ENCODE peak calls at places on chromosomes 1 and 21, in four cellular contexts. K, Y, J and L are unnamed samples.

GRCh38 chr1:109213824-109214693 is at the start of gene SARS1:
- DNase-seq in J (peak; percentile 90), K (peak; percentile 94), Y (no peak), L (peak; percentile 96)

GRCh38 chr1:79711001-79711431 is 704.5 kb upstream of the ADGRL4 start:
- DNase-seq in K (no peak), Y (no peak), J (no peak), L (no peak)

GRCh38 chr1:166489670-166490436 is 323.1 kb upstream of the FAM78B start:
- DNase-seq in Y (no peak), J (no peak), K (peak; percentile 62), L (no peak)

GRCh38 chr1:178935610-178936009 is 64.7 kb upstream of the ANGPTL1 start:
- DNase-seq in J (no peak), K (no peak), Y (no peak), L (no peak)

GRCh38 chr1:230135726-230136125 is 68.7 kb downstream of the GALNT2 start:
- DNase-seq in Y (no peak), J (no peak), K (no peak), L (no peak)

GRCh38 chr21:45787371-45787770 is 143.8 kb downstream of the PCBP3 start:
- DNase-seq in Y (no peak), J (peak; percentile 43), K (no peak), L (no peak)

GRCh38 chr1:60213253-60213652 is 139.7 kb upstream of the C1orf87 start:
- DNase-seq in K (no peak), J (no peak), Y (no peak), L (no peak)

GRCh38 chr21:45294509-45295291 is 7.0 kb upstream of the POFUT2 start:
- DNase-seq in Y (peak; percentile 90), J (peak; percentile 54), K (peak; percentile 77), L (peak; percentile 74)

GRCh38 chr1:230972855-230973271 is 5.8 kb downstream of the TTC13 start:
- DNase-seq in K (no peak), J (no peak), Y (no peak), L (no peak)

GRCh38 chr1:75171876-75172275 is 37.7 kb downstream of the LHX8 start:
- DNase-seq in Y (no peak), J (no peak), K (no peak), L (no peak)

GRCh38 chr1:111971396-111971795 is 18.1 kb downstream of the KCND3 start:
- DNase-seq in Y (no peak), K (no peak), J (no peak), L (no peak)

GRCh38 chr1:39158330-39159086 is 46.0 kb upstream of the MACF1 start:
- DNase-seq in J (peak; percentile 55), Y (no peak), K (no peak), L (no peak)
- TF ChIP-seq CTCF in J (no peak), Y (no peak), K (peak; percentile 6), L (no peak)

DNA sequence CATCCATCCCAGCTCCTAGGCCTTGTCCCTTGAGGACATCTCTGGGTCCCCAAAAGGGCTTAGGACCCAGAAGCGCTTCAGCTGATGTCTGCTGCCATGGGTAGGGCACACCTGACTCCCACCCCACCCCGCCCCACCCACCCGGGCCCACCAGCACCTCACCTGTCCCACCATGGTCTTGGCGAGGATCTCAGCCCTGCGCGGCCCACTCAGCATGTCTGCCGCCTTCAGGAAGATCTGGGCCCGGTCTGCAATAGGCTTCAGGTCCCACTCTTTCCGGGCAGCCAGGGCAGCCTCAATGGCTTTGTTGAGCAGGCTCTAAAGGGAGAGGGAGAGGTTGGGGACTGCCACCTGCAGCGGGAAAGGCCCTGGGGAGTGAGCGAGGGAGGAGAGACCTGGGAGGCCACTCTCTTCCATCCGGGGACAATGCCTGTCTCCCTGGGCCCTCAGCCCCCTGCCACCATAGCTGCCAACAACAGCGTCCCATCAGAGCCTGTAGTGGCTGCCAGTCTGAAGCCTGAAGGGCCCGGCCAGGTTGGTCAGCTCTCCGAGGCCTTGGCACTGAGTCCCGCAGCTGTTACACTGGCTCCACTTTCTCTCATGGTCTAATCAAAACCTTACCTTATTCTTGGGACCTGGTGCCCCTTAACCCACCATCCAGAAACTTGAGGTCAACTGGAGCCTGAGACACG is 16.9 kb downstream of the ALDH4A1 start:
- DNase-seq in J (no peak), Y (no peak), K (no peak), L (no peak)
- TF ChIP-seq CTCF in J (no peak), Y (no peak), K (no peak), L (no peak)

DNA sequence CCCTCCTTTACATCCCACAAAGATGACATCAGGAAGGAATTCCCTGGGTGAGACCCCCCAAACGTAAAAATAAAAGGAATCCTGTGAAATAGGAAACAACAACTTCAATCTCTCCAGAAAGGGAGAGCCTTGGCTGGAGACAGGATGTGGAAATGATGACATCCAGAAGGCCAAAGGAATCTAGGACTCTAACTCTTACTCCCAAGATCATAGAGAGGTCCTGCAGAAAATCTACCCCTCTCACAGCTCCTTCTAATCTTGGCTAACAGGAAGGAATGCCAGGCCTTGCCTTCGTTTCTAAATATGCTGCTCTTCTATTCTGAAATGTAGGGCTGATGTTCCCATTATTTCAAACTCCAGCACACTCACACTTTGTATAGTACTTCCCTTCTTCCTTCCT is 40.8 kb downstream of the ARHGEF11 start:
- DNase-seq in K (no peak), J (no peak), Y (no peak), L (no peak)
- TF ChIP-seq CTCF in K (no peak), J (no peak), Y (no peak), L (no peak)

DNA sequence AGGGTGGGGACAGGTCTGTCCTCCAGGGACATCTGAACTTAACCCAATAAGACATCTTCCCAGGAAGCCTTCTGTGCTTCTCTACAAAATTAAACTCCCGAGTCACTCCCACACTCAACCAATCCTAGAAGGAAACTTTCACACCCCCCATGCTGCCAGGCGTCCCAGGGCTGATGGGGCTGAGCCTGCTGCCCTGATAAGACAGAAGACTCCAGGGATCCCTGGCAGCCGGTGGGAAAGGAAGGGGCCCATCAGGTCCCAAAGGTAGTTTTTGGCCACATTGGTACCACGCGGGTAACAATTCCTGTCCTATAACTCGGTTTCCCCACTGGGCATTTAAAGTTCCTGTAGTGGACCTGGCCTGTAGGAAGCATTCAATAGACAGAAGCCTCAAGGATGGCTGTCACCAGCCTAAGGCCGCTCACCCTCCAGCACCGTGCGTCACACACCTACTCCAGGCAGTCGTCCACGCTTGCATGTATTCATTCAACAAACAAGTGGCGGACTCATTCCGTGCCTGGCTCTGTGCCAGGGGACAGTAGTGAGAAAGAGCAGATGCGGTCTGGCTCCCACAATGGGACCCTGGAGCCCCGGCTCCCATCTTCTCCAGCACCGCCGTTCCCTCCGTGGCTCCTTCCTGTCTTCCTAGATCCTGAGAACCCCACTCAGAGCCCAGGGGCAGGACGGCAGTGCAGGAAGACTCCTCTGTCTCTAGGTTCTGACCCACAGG is 465.2 kb downstream of the NPHP4 start:
- DNase-seq in J (no peak), K (no peak), Y (no peak), L (no peak)
- TF ChIP-seq CTCF in J (no peak), K (no peak), Y (no peak), L (no peak)

DNA sequence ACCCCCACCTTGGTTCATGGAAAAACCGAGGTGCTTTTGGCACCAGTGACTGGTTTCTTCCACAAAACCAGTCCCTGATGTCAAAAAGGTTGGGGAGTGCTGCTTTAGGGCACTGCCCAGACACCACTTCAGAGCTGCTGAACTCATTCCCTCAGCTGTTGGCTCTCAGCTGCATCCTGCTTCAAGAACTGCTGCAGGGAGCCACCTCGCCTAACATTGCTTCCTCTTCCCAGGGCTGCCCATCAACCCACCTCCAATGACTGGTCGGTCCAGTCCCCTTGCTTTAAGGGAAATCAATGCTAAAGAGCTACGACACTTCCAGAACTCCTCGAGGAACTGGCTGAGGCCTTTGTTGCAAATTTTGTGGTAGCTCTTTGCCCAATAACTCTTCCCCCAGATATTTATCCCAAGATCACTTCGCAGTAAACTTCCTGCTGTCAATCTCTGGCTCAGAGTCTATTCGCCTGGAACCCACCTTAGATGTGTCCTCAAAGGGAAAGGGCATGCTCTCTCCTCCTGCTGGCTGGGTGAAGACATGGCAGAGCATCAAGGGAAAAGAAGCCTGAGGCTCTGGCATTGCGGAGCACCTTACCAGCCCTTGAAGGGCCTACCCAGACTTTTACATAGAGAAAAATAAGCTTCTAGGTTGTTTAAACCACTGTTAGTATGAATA is 29.0 kb downstream of the C1orf52 start:
- DNase-seq in J (no peak), Y (no peak), K (no peak), L (no peak)
- TF ChIP-seq CTCF in J (no peak), Y (peak; percentile 32), K (peak; percentile 18), L (no peak)

DNA sequence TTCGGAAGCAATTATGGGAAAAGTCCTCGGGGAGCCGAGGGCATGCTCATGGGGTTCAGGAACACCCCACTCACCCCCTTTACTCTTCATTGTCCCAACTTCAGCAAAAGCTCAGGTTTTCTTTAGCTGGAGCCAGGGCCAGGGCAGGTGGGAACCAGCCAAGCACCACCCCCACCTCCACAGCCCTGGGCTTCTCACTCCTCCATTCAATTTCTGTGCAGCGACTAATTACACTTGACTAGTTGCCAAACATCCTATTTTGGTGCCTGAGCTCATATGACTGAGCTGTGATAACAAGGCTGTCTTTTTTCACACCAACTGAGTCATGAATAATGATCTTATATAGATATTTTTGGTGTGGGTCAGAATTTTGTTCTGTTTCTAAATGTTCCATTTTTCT is 257.2 kb upstream of the AJAP1 start:
- DNase-seq in K (no peak), Y (no peak), J (no peak), L (no peak)
- TF ChIP-seq CTCF in K (no peak), Y (no peak), J (no peak), L (no peak)

DNA sequence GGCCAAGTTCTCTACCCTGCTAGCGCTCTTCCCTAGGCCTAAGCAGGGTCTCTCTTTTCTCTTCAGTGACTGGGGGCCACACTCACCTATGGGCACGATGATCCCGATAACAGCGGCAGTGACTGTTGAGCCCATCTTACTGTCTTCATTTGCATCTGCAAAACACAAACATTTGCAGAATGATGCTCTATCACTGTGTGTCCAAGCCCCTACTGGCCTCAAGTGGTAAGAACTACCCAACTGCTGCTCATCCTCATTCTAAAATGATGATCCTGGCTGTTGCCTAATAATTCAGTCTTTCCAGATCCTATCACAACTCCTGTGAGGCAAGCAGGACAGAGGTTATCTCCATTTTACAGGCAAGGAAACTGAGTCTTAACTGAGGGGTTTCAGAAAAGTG is 16.7 kb upstream of the MAGOH start:
- DNase-seq in Y (no peak), K (no peak), J (no peak), L (no peak)
- TF ChIP-seq CTCF in Y (peak; percentile 3), K (no peak), J (no peak), L (no peak)

GRCh38 chr1:113811888-113812660 is at the start of gene RSBN1:
- DNase-seq in K (peak; percentile 99), Y (peak; percentile 97), J (peak; percentile 98), L (peak; percentile 98)
- TF ChIP-seq CTCF in K (peak; percentile 12), Y (no peak), J (no peak), L (no peak)

GRCh38 chr1:53316058-53316741 is 11.7 kb downstream of the LRP8 start:
- DNase-seq in K (no peak), J (no peak), Y (no peak), L (no peak)
- TF ChIP-seq CTCF in K (no peak), J (no peak), Y (no peak), L (no peak)

DNA sequence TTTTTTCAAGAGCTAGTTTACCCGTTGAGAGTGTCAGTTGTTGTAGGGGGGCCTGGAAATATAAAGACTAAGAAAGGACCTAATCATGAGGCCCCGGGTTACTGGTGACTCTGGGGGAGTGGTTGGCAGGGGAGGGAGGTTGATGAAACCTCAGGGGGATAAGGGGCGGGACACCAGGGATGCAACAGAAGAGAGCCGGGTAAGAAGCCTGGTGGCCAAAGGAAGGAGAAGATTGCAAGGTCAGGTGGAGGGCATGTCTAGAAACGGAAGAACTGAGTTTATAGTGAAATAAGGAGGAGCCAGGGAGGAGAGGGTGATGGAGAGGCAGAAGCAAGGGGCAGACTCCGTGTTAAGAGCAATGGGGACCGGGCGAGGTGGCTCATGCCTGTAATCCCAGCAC is 12.5 kb upstream of the SPOCD1 start:
- DNase-seq in K (no peak), J (no peak), Y (no peak), L (no peak)
- TF ChIP-seq CTCF in K (no peak), J (no peak), Y (no peak), L (no peak)